ENCODE peak calls at places on chromosomes 11 and 22, in four cellular contexts. H, F, X and A are unnamed samples.

GRCh38 chr22:32723632-32724031 is 77.9 kb upstream of the TIMP3 start:
- DNase-seq in H (no peak), F (no peak), X (no peak), A (peak; percentile 79)

GRCh38 chr22:44097263-44098020 is 73.3 kb downstream of the PARVB start:
- DNase-seq in H (no peak), F (no peak), X (no peak), A (no peak)

GRCh38 chr22:19723990-19724827 is 870 bp downstream of the GP1BB start:
- DNase-seq in H (no peak), F (peak; percentile 79), X (no peak), A (no peak)

GRCh38 chr11:64081663-64082442 is 46.1 kb downstream of the FLRT1 start:
- DNase-seq in H (no peak), F (no peak), X (peak; percentile 98), A (no peak)

GRCh38 chr11:67098799-67099198 is 20.3 kb upstream of the KDM2A start:
- DNase-seq in H (no peak), F (no peak), X (no peak), A (no peak)

GRCh38 chr11:122523841-122524531 is 131.5 kb upstream of the UBASH3B start:
- DNase-seq in H (peak; percentile 8), F (peak; percentile 45), X (no peak), A (no peak)

GRCh38 chr11:102115557-102115956 is 5.3 kb downstream of the YAP1 start:
- DNase-seq in H (peak; percentile 18), F (peak; percentile 41), X (no peak), A (no peak)

GRCh38 chr11:23406131-23406819 is 546.0 kb upstream of the CCDC179 start:
- DNase-seq in H (no peak), F (no peak), X (no peak), A (no peak)

GRCh38 chr11:45333506-45333971 is 47.4 kb upstream of the SYT13 start:
- DNase-seq in H (peak; percentile 10), F (peak; percentile 55), X (no peak), A (no peak)

GRCh38 chr11:109133159-109133558 is 288.8 kb upstream of the C11orf87 start:
- DNase-seq in H (no peak), F (no peak), X (no peak), A (no peak)

GRCh38 chr11:120539681-120540369 is 28.3 kb downstream of the GRIK4 start:
- DNase-seq in H (no peak), F (no peak), X (peak; percentile 71), A (no peak)

GRCh38 chr11:110374921-110375320 is 54.8 kb upstream of the FDX1 start:
- DNase-seq in H (no peak), F (no peak), X (no peak), A (no peak)

GRCh38 chr22:31241936-31242335 is 29.8 kb downstream of the LIMK2 start:
- DNase-seq in H (no peak), F (no peak), X (no peak), A (no peak)

GRCh38 chr11:2797741-2798361 is 87.7 kb downstream of the CDKN1C start:
- DNase-seq in H (no peak), F (peak; percentile 34), X (no peak), A (peak; percentile 42)

GRCh38 chr11:68935066-68935465 is 31.4 kb downstream of the IGHMBP2 start:
- DNase-seq in H (no peak), F (no peak), X (no peak), A (no peak)

GRCh38 chr11:117239295-117239694 is 6.8 kb downstream of the RNF214 start:
- DNase-seq in H (no peak), F (no peak), X (no peak), A (no peak)

GRCh38 chr11:75244052-75244814 is 3.7 kb downstream of the TPBGL start:
- DNase-seq in H (no peak), F (no peak), X (no peak), A (no peak)